ENCODE peak calls at places on chromosomes 11 and 22, in nine cellular contexts. Y, P, A, R, D, C, V, J and E are unnamed samples.

GRCh38 chr22:45211435-45211834 is 29.3 kb downstream of the KIAA0930 start:
- DNase-seq in Y (no peak), P (no peak), A (no peak), R (no peak), D (no peak), C (no peak), V (no peak), J (no peak), E (no peak)

GRCh38 chr11:130721736-130722135 is 194.5 kb downstream of the SNX19 start:
- DNase-seq in Y (no peak), P (no peak), A (no peak), R (no peak), D (no peak), C (no peak), V (no peak), J (no peak), E (no peak)

GRCh38 chr11:36594316-36594989 is at the start of gene IFTAP:
- DNase-seq in Y (no peak), P (peak; percentile 78), A (peak; percentile 85), R (peak; percentile 98), D (peak; percentile 88), C (peak; percentile 90), V (peak; percentile 57), J (peak; percentile 75), E (peak; percentile 79)

GRCh38 chr11:36460220-36460619 is 49.9 kb downstream of the TRAF6 start:
- DNase-seq in Y (no peak), P (no peak), A (no peak), R (peak; percentile 72), D (no peak), C (no peak), V (no peak), J (no peak), E (no peak)

GRCh38 chr22:38754247-38755154 is 1.3 kb downstream of the SUN2 start:
- DNase-seq in Y (no peak), P (peak; percentile 28), A (no peak), R (peak; percentile 84), D (no peak), C (peak; percentile 67), V (no peak), J (no peak), E (peak; percentile 88)

GRCh38 chr22:37231406-37232139 is 12.5 kb downstream of the RAC2 start:
- DNase-seq in Y (no peak), P (no peak), A (no peak), R (no peak), D (no peak), C (no peak), V (no peak), J (peak; percentile 12), E (no peak)

GRCh38 chr11:70129051-70129592 is 51.0 kb downstream of the ANO1 start:
- DNase-seq in Y (no peak), P (no peak), A (no peak), R (no peak), D (no peak), C (no peak), V (no peak), J (no peak), E (no peak)

GRCh38 chr22:27825174-27825573 is 23.6 kb upstream of the MN1 start:
- DNase-seq in Y (no peak), P (no peak), A (no peak), R (peak; percentile 66), D (no peak), C (no peak), V (no peak), J (no peak), E (no peak)

GRCh38 chr11:128881221-128881620 is 9.9 kb upstream of the KCNJ5 start:
- DNase-seq in Y (no peak), P (no peak), A (no peak), R (no peak), D (no peak), C (no peak), V (no peak), J (no peak), E (no peak)

GRCh38 chr11:120182357-120182756 is 28.5 kb upstream of the OAF start:
- DNase-seq in Y (no peak), P (no peak), A (no peak), R (no peak), D (no peak), C (no peak), V (no peak), J (no peak), E (no peak)

GRCh38 chr11:120181446-120181992 is 29.3 kb upstream of the OAF start:
- DNase-seq in Y (no peak), P (no peak), A (no peak), R (no peak), D (no peak), C (no peak), V (no peak), J (no peak), E (no peak)

GRCh38 chr11:120179071-120179672 is 31.7 kb upstream of the OAF start:
- DNase-seq in Y (no peak), P (no peak), A (no peak), R (no peak), D (no peak), C (no peak), V (no peak), J (no peak), E (no peak)

GRCh38 chr11:120182790-120183491 is 27.9 kb upstream of the OAF start:
- DNase-seq in Y (no peak), P (peak; percentile 31), A (no peak), R (peak; percentile 74), D (no peak), C (peak; percentile 73), V (no peak), J (no peak), E (no peak)

DNA sequence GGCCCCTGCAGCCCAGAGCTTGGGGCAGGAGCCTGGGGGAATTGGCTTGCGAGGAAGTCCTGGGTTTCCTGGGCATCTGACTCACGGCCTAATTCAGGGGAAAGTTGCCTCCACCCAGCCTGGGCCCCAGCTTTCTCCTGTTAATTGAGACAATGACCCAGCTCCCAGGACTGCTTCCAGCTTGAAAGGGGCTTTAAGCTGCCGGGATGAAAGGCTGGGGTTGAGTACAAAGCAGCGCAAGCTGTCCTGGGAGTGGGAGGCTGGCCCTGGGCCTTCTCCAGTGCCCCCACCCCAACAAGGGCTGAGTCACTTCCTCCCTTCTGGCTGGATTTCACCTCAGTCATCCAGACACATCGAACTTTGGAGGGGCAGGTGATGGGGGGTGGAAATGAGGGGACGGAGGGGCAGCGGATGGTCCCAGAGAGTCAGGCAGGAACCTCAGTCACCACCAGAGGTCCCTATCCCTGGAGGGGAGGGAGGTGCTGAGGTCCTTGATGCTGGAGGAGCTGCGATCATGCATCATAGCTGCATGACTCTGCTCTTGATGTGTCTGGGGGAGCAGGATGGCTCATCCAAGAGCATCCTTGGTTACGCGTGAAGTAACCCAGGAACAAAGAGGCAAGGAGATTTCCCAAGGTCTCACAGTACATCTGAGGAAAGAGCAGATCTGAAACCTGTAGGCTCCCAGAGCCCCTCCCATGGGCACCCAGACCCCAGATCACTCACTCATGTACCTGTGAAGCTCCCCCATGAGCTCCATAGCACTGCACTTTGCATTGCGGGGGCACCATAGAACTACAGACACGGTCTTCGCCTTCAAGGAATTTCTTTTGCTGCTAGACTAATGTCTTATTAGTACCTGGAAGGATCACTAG is 30.0 kb upstream of the OAF start:
- DNase-seq in Y (no peak), P (no peak), A (no peak), R (peak; percentile 53), D (no peak), C (peak; percentile 20), V (no peak), J (no peak), E (no peak)
- TF ChIP-seq CTCF in Y (no peak), P (peak; percentile 17), A (no peak), R (peak; percentile 60), D (peak; percentile 14), C (peak; percentile 46), V (no peak), J (peak; percentile 38), E (no peak)

GRCh38 chr11:19025799-19026406 is 34.6 kb downstream of the MRGPRX2 start:
- DNase-seq in Y (no peak), P (no peak), A (no peak), R (no peak), D (no peak), C (no peak), V (no peak), J (peak; percentile 49), E (no peak)
- TF ChIP-seq REST in Y (no peak), P (no peak), A (no peak), R (no peak), D (no peak), C (no peak), V (no peak), J (no peak), E (no peak)

DNA sequence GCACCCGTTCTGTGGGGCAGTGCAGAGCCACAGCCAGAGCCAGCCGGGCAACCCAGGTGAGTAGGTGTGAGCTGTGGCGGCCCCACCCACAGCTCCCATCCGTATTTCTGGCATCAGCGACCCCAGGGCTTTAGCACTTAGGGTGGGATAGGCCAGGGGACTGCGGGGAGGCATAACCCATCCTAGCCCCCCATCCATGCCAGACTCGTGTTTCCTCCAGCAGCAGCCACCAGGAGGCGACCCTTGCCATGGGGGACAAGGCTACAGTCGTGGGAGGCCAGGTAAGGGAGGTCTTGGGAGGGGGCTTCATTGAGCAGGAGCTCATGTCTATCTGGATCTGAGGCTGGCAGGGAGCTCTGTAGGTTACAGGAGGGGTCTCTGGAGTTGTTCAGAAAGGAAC is 873 bp downstream of the OTOG start:
- DNase-seq in Y (no peak), P (no peak), A (no peak), R (peak; percentile 50), D (no peak), C (no peak), V (no peak), J (no peak), E (no peak)
- TF ChIP-seq CTCF in Y (no peak), P (peak; percentile 14), A (no peak), R (peak; percentile 72), D (peak; percentile 49), C (no peak), V (no peak), J (no peak), E (no peak)

DNA sequence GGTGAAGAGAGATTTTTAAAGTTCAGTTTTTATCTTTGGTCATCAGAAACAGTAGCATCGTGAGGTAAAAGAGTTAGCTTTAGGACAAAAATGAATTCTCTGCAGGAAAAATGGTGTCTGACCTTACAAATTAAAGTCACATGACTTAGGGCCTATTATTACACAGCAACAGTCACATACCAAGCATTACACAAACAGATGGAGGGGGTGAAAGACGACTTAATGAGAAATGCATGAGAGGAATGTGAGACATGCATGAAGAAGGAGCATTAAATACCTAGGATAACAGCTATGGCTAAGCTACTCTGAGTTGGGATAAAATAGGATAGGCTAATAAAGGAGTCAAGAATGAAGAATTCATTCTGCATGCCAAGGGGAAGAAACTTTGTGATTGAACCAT is 77.5 kb downstream of the BLID start:
- DNase-seq in Y (no peak), P (no peak), A (no peak), R (peak; percentile 74), D (no peak), C (no peak), V (no peak), J (no peak), E (no peak)
- TF ChIP-seq REST in Y (no peak), P (no peak), A (no peak), R (no peak), D (no peak), C (no peak), V (no peak), J (no peak), E (no peak)